ENCODE peak calls at places on chromosome 2, in seven cellular contexts. Q is GM23248, T is heart left ventricle, N is tibial artery, V is cardiac muscle cell, P is suprapubic skin, U is upper lobe of right lung. G is an unnamed sample. For H3K9me3 and H3K27me3, the result is how much of the 10 kb centered on the place peaks cover.

GRCh38 chr2:119407430-119408220 is 24.0 kb upstream of the TMEM37 start:
- DNase-seq in Q (peak), T (peak), N (no peak), V (peak), P (no peak), U (no peak), G (peak)

GRCh38 chr2:61962095-61962984 is 56.9 kb downstream of the COMMD1 start:
- DNase-seq in Q (no peak), T (no peak), N (no peak), V (no peak), P (no peak), U (no peak), G (peak)

GRCh38 chr2:237235383-237236095 is 149.8 kb downstream of the COPS8 start:
- DNase-seq in Q (peak), T (peak), N (peak), V (peak), P (no peak), U (no peak), G (no peak)

GRCh38 chr2:83900859-83901258 is 558.2 kb downstream of the SUCLG1 start:
- DNase-seq in Q (peak), T (no peak), N (no peak), V (no peak), P (no peak), U (no peak), G (peak)

GRCh38 chr2:24021122-24021998 is 11.5 kb downstream of the MFSD2B start:
- DNase-seq in Q (peak), T (no peak), N (no peak), V (no peak), P (peak), U (no peak), G (peak)

GRCh38 chr2:143684731-143685364 is 555.6 kb downstream of the ARHGAP15 start:
- DNase-seq in Q (no peak), T (no peak), N (no peak), V (no peak), P (no peak), U (no peak), G (no peak)

GRCh38 chr2:20617892-20618467 is 32.9 kb downstream of the HS1BP3 start:
- DNase-seq in Q (peak), T (peak), N (peak), V (peak), P (peak), U (peak), G (peak)

GRCh38 chr2:177212895-177213856 is 582 bp downstream of the HNRNPA3 start:
- DNase-seq in Q (peak), T (peak), N (peak), V (peak), P (peak), U (peak), G (peak)

GRCh38 chr2:120518819-120519218 is 172.9 kb downstream of the INHBB start:
- DNase-seq in Q (no peak), T (no peak), N (no peak), V (no peak), P (no peak), U (no peak), G (no peak)

GRCh38 chr2:10538224-10538894 is 90.2 kb upstream of the ODC1 start:
- DNase-seq in Q (peak), T (no peak), N (no peak), V (peak), P (no peak), U (no peak), G (peak)

GRCh38 chr2:58032016-58032750 is 14.4 kb upstream of the VRK2 start:
- DNase-seq in Q (peak), T (no peak), N (no peak), V (no peak), P (no peak), U (no peak), G (no peak)

GRCh38 chr2:123606631-123607030 is 418.5 kb upstream of the CNTNAP5 start:
- DNase-seq in Q (no peak), T (no peak), N (no peak), V (no peak), P (no peak), U (no peak), G (no peak)

GRCh38 chr2:224941958-224942357 is 100.3 kb downstream of the DOCK10 start:
- DNase-seq in Q (no peak), T (no peak), N (no peak), V (no peak), P (no peak), U (no peak), G (no peak)

DNA sequence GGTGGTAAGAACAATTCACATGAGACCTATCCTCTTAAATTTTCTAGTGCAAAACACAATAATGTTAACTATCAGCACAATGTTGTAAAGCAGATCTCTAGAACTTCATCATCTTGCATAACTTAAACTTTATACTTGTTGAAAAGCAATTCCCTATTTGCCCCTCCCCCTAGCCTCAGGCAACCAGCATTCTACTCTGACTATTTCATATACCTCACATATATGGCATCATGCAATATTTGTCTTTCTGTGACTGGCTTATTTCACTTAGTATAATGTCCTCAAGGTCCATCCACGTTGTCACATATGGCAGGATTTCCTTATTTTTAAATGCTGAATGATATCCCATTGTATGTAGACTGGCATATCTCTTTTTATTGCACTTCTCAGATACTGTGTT is 86.5 kb downstream of the STRADB start:
- DNase-seq in Q (no peak), T (no peak), N (no peak), V (no peak), P (no peak), U (no peak), G (peak)
- H3K9me3 ChIP-seq in Q (under half), T (under half), N (under half), V (under half), P (under half), U (under half), G (under half)

DNA sequence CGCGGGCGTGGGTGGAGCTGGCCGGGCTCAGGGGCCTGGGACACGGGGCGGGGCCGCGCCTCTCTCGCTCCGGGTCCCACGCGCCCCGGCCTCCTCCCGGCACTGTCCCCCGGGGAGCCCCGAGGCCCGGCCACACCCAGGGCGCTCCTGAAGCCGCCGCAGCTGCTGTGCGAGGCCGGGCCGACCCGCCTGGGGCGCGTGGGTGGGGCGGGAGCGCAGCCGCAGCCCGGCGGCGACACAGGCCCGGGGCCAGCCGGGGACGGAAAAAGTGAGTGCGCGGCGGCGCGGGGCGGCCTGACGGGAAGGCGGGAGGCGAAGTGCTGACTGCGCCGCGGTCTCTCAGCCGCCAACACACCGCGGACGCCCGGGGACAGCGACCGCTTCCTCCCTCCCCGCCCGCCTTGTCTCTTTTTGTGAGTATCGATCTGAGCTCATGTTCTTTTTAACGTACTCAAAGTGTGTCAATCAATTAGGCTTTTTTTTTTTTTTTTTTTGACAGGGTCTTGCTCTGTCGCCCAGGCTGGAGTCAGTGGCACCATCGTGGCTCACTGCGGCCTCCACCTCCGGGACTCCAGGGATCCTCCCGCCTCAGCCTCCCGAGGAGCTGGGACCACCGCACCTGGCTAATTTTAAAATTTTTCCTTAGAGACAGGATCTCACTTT is 14.5 kb downstream of the PDCD1 start:
- DNase-seq in Q (peak), T (peak), N (peak), V (peak), P (peak), U (peak), G (peak)
- H3K27me3 ChIP-seq in Q (under half), T (under half), N (under half), V (under half), P (under half), U (under half), G (under half)

GRCh38 chr2:86358982-86359381 is 21.6 kb upstream of the REEP1 start:
- DNase-seq in Q (no peak), T (no peak), N (no peak), V (no peak), P (no peak), U (no peak), G (no peak)

GRCh38 chr2:86357392-86357963 is 20.1 kb upstream of the REEP1 start:
- DNase-seq in Q (no peak), T (no peak), N (no peak), V (no peak), P (no peak), U (no peak), G (no peak)

GRCh38 chr2:86360781-86361180 is 23.4 kb upstream of the REEP1 start:
- DNase-seq in Q (no peak), T (no peak), N (no peak), V (no peak), P (no peak), U (no peak), G (no peak)
- H3K9me3 ChIP-seq in Q (under half), T (under half), N (under half), V (under half), P (under half), U (under half), G (under half)

GRCh38 chr2:217279130-217279529 is 419.3 kb upstream of the TNP1 start:
- DNase-seq in Q (peak), T (no peak), N (no peak), V (peak), P (no peak), U (no peak), G (no peak)
- H3K27me3 ChIP-seq in Q (under half), T (under half), N (under half), V (half or more), P (under half), U (under half), G (under half)

G was measured in trophoblast cell.